ENCODE peak calls at places on chromosomes 16 and 17, in nine cellular contexts. J is ovary; X is neural progenitor cell; Q is colonic mucosa; R is stomach; Z is thoracic aorta; K is effector memory CD4-positive, alpha-beta T cell; M is transverse colon; E is iPS DF 6.9. N is an unnamed sample. For H3K4me1, the result is how much of the 10 kb centered on the place peaks cover.

GRCh38 chr17:32471652-32472051 is 15.1 kb upstream of the CDK5R1 start:
- DNase-seq in J (no peak), X (no peak), Q (no peak), R (no peak), Z (no peak), K (no peak), M (no peak), E (no peak), N (no peak)

GRCh38 chr16:24010440-24011089 is 174.8 kb downstream of the PRKCB start:
- DNase-seq in J (peak), X (peak), Q (peak), R (peak), Z (no peak), K (peak), M (peak), E (peak), N (peak)

GRCh38 chr17:3740611-3741073 is 16.9 kb downstream of the HASPIN start:
- DNase-seq in J (no peak), X (no peak), Q (no peak), R (no peak), Z (no peak), K (peak), M (peak), E (no peak), N (no peak)

GRCh38 chr16:81511371-81511770 is 66.8 kb downstream of the CMIP start:
- DNase-seq in J (no peak), X (no peak), Q (no peak), R (no peak), Z (no peak), K (no peak), M (no peak), E (no peak), N (no peak)

GRCh38 chr17:51258756-51259573 is 884 bp downstream of the MBTD1 start:
- DNase-seq in J (peak), X (no peak), Q (peak), R (no peak), Z (no peak), K (no peak), M (peak), E (no peak), N (no peak)

GRCh38 chr16:56956756-56957155 is 5.0 kb upstream of the CETP start:
- DNase-seq in J (no peak), X (no peak), Q (no peak), R (no peak), Z (no peak), K (no peak), M (no peak), E (no peak), N (no peak)

GRCh38 chr17:45018514-45019176 is 32.8 kb downstream of the DCAKD start:
- DNase-seq in J (peak), X (peak), Q (peak), R (no peak), Z (no peak), K (no peak), M (peak), E (no peak), N (no peak)

GRCh38 chr16:72443809-72444208 is 271.9 kb upstream of the PMFBP1 start:
- DNase-seq in J (no peak), X (no peak), Q (no peak), R (no peak), Z (no peak), K (no peak), M (no peak), E (no peak), N (no peak)

GRCh38 chr17:47731396-47731795 is 1.6 kb upstream of the TBX21 start:
- DNase-seq in J (no peak), X (no peak), Q (no peak), R (no peak), Z (no peak), K (no peak), M (no peak), E (no peak), N (no peak)

GRCh38 chr17:31488982-31489294 is 97.5 kb downstream of the RAB11FIP4 start:
- DNase-seq in J (no peak), X (no peak), Q (no peak), R (peak), Z (no peak), K (no peak), M (no peak), E (no peak), N (no peak)

GRCh38 chr16:82755570-82756282 is 129.0 kb downstream of the CDH13 start:
- DNase-seq in J (no peak), X (peak), Q (no peak), R (no peak), Z (no peak), K (no peak), M (no peak), E (no peak), N (no peak)

GRCh38 chr17:42608692-42609181 is 437 bp downstream of the RETREG3 start:
- DNase-seq in J (no peak), X (peak), Q (no peak), R (no peak), Z (no peak), K (no peak), M (no peak), E (no peak), N (no peak)

GRCh38 chr16:55475919-55476318 is 3.1 kb upstream of the MMP2 start:
- DNase-seq in J (no peak), X (no peak), Q (no peak), R (no peak), Z (no peak), K (no peak), M (no peak), E (no peak), N (no peak)

GRCh38 chr16:71878911-71879310 is 5.1 kb downstream of the ZNF821 start:
- DNase-seq in J (no peak), X (no peak), Q (no peak), R (no peak), Z (no peak), K (no peak), M (no peak), E (no peak), N (no peak)

GRCh38 chr16:7236824-7237410 is 95.7 kb upstream of the RBFOX1 start:
- DNase-seq in J (no peak), X (no peak), Q (no peak), R (no peak), Z (no peak), K (no peak), M (no peak), E (no peak), N (no peak)

GRCh38 chr16:55033225-55034156 is 102.8 kb downstream of the IRX5 start:
- DNase-seq in J (no peak), X (no peak), Q (no peak), R (no peak), Z (no peak), K (no peak), M (no peak), E (no peak), N (no peak)

GRCh38 chr17:36722903-36723263 is 121.5 kb downstream of the MRM1 start:
- DNase-seq in J (no peak), X (no peak), Q (no peak), R (no peak), Z (no peak), K (no peak), M (no peak), E (no peak), N (no peak)

GRCh38 chr17:6437466-6437865 is 2.5 kb upstream of the AIPL1 start:
- DNase-seq in J (no peak), X (no peak), Q (no peak), R (no peak), Z (no peak), K (no peak), M (no peak), E (no peak), N (no peak)

GRCh38 chr17:66426397-66427033 is 124.1 kb downstream of the PRKCA start:
- DNase-seq in J (no peak), X (no peak), Q (peak), R (no peak), Z (no peak), K (peak), M (peak), E (no peak), N (peak)

GRCh38 chr16:51734220-51734619 is 583.1 kb upstream of the SALL1 start:
- DNase-seq in J (no peak), X (no peak), Q (no peak), R (no peak), Z (no peak), K (no peak), M (no peak), E (no peak), N (no peak)

GRCh38 chr16:84928679-84929420 is 82.5 kb downstream of the ZDHHC7 start:
- DNase-seq in J (peak), X (no peak), Q (peak), R (peak), Z (no peak), K (no peak), M (peak), E (no peak), N (no peak)

GRCh38 chr16:19502395-19503131 is 19.3 kb downstream of the GDE1 start:
- DNase-seq in J (peak), X (peak), Q (peak), R (peak), Z (no peak), K (peak), M (peak), E (peak), N (peak)

GRCh38 chr17:40323731-40324650 is 15.0 kb downstream of the RARA start:
- DNase-seq in J (peak), X (no peak), Q (peak), R (no peak), Z (peak), K (peak), M (peak), E (no peak), N (no peak)

GRCh38 chr17:56912105-56912999 is 1.5 kb downstream of the TRIM25 start:
- DNase-seq in J (peak), X (no peak), Q (peak), R (peak), Z (no peak), K (no peak), M (peak), E (no peak), N (no peak)

GRCh38 chr16:63458842-63459241 is 1422.6 kb upstream of the CDH8 start:
- DNase-seq in J (no peak), X (no peak), Q (no peak), R (no peak), Z (no peak), K (no peak), M (no peak), E (no peak), N (no peak)

GRCh38 chr17:46072998-46073397 is 73.9 kb downstream of the STH start:
- DNase-seq in J (no peak), X (no peak), Q (no peak), R (no peak), Z (no peak), K (no peak), M (no peak), E (no peak), N (no peak)

GRCh38 chr17:55742272-55743102 is 8.4 kb upstream of the PCTP start:
- DNase-seq in J (no peak), X (no peak), Q (no peak), R (no peak), Z (no peak), K (no peak), M (no peak), E (no peak), N (no peak)

GRCh38 chr17:55737976-55738501 is 12.8 kb upstream of the PCTP start:
- DNase-seq in J (no peak), X (no peak), Q (no peak), R (no peak), Z (no peak), K (no peak), M (no peak), E (no peak), N (no peak)

GRCh38 chr17:55741353-55741700 is 9.5 kb upstream of the PCTP start:
- DNase-seq in J (no peak), X (no peak), Q (no peak), R (no peak), Z (no peak), K (no peak), M (no peak), E (no peak), N (no peak)

GRCh38 chr17:55743103-55743679 is 7.7 kb upstream of the PCTP start:
- DNase-seq in J (no peak), X (no peak), Q (peak), R (peak), Z (no peak), K (no peak), M (peak), E (no peak), N (no peak)

GRCh38 chr17:55740515-55741352 is 10.1 kb upstream of the PCTP start:
- DNase-seq in J (no peak), X (no peak), Q (no peak), R (no peak), Z (no peak), K (no peak), M (no peak), E (no peak), N (no peak)
- H3K4me1 ChIP-seq in J (under half), X (under half), Q (under half), R (under half), Z (under half), K (under half), M (under half), E (under half), N (under half)

GRCh38 chr16:11361043-11361442 is 15.8 kb downstream of the RMI2 start:
- DNase-seq in J (no peak), X (no peak), Q (no peak), R (no peak), Z (no peak), K (no peak), M (no peak), E (no peak), N (no peak)

GRCh38 chr16:11359370-11359769 is 14.1 kb downstream of the RMI2 start:
- DNase-seq in J (no peak), X (no peak), Q (no peak), R (no peak), Z (no peak), K (no peak), M (no peak), E (no peak), N (no peak)

GRCh38 chr16:11356573-11357331 is 11.5 kb downstream of the RMI2 start:
- DNase-seq in J (peak), X (peak), Q (peak), R (peak), Z (no peak), K (peak), M (peak), E (peak), N (peak)

GRCh38 chr16:11360581-11360980 is 15.3 kb downstream of the RMI2 start:
- DNase-seq in J (no peak), X (no peak), Q (no peak), R (no peak), Z (no peak), K (no peak), M (no peak), E (no peak), N (no peak)

GRCh38 chr16:11358531-11358930 is 13.3 kb downstream of the RMI2 start:
- DNase-seq in J (no peak), X (no peak), Q (no peak), R (no peak), Z (no peak), K (no peak), M (no peak), E (no peak), N (no peak)
- H3K4me1 ChIP-seq in J (under half), X (under half), Q (under half), R (under half), Z (under half), K (under half), M (under half), E (under half), N (half or more)

DNA sequence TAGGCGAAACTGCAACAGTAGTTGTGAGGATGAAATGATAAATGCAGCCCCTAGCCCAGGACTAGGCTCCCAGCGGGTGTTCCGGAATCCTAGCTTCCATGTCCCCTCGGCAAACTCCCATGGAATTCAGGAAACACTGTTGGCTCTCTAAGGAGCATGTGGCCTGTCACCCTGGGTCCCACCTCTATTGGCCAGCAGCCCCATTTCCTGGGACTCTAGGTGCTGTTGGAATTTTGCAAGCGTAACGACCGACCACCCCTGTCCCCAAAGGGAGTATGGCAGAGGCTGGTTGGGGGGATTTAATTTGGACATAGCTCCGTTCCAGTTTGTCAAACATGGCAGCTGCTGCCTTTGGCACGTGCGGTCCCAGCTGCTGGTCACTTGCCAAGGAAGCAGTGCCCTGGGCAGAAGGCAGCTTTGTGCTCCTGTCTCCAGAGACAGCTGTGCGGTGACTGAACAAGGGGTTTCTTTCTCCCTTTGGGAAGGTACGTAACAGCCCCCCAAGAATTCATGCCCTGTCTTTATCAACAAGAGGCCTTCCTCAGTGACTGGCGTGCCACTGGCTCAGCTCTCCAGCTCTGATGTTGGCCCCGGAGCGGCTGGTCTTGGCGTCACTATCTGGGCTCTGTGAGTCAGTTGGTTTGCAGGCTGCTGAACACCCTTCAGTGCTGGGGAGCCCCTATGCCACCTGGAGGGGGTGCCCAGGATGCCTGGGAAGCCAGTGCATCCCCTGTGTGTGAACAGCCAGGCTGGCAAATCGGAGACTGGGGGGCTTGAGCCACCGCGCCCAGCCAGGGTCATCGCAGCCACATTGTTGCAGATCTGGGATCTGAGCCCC is 235.2 kb upstream of the TNRC6C start:
- DNase-seq in J (no peak), X (no peak), Q (peak), R (no peak), Z (no peak), K (no peak), M (no peak), E (no peak), N (no peak)
- H3K4me1 ChIP-seq in J (under half), X (under half), Q (under half), R (under half), Z (under half), K (under half), M (under half), E (under half), N (under half)

GRCh38 chr16:87392823-87393679 is 915 bp downstream of the MAP1LC3B start:
- DNase-seq in J (peak), X (peak), Q (peak), R (peak), Z (no peak), K (peak), M (peak), E (no peak), N (peak)

GRCh38 chr16:87389245-87389644 is 2.9 kb upstream of the MAP1LC3B start:
- DNase-seq in J (no peak), X (no peak), Q (no peak), R (no peak), Z (no peak), K (no peak), M (no peak), E (no peak), N (no peak)

GRCh38 chr16:87390641-87391323 is 1.4 kb upstream of the MAP1LC3B start:
- DNase-seq in J (peak), X (peak), Q (no peak), R (no peak), Z (no peak), K (no peak), M (no peak), E (no peak), N (no peak)

GRCh38 chr16:87391950-87392822 is at the start of gene MAP1LC3B:
- DNase-seq in J (peak), X (peak), Q (peak), R (peak), Z (peak), K (peak), M (peak), E (no peak), N (peak)

GRCh38 chr16:87391324-87391949 is 699 bp upstream of the MAP1LC3B start:
- DNase-seq in J (peak), X (peak), Q (peak), R (peak), Z (no peak), K (no peak), M (peak), E (no peak), N (no peak)
- H3K4me1 ChIP-seq in J (under half), X (under half), Q (under half), R (under half), Z (under half), K (under half), M (under half), E (under half), N (under half)

GRCh38 chr16:68070249-68070725 is 14.9 kb upstream of the NFATC3 start:
- DNase-seq in J (no peak), X (no peak), Q (no peak), R (no peak), Z (no peak), K (no peak), M (no peak), E (no peak), N (no peak)
- H3K4me1 ChIP-seq in J (under half), X (under half), Q (under half), R (under half), Z (under half), K (half or more), M (under half), E (under half), N (half or more)

GRCh38 chr16:67068212-67068753 is 39.3 kb downstream of the CBFB start:
- DNase-seq in J (no peak), X (no peak), Q (no peak), R (no peak), Z (no peak), K (no peak), M (no peak), E (no peak), N (no peak)

DNA sequence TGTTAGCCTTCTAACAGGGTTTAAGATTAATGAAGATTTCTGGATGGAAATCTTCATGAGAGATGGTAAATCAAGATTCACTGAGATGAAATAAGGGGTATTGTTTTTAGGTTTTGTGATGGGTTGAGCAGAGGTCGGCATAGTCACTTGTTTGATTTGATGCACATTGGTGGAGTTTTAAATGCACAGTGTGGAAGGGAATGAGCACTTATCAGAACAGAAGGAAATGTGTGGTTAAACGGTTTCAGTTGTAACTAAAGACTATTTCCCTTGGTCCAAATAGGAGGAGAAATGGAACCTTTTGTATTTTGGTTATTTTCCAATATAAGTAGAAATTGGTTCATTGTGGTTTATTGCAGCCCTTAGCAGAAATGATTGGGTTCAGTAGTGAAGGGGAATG is 34.1 kb downstream of the CBFB start:
- DNase-seq in J (no peak), X (no peak), Q (no peak), R (no peak), Z (no peak), K (no peak), M (no peak), E (no peak), N (no peak)
- H3K4me1 ChIP-seq in J (under half), X (under half), Q (under half), R (under half), Z (under half), K (under half), M (under half), E (under half), N (under half)

GRCh38 chr16:722835-723633 is 2.1 kb downstream of the ANTKMT start:
- DNase-seq in J (no peak), X (no peak), Q (no peak), R (no peak), Z (no peak), K (no peak), M (no peak), E (no peak), N (no peak)
- H3K4me1 ChIP-seq in J (under half), X (under half), Q (under half), R (under half), Z (under half), K (under half), M (half or more), E (under half), N (under half)

DNA sequence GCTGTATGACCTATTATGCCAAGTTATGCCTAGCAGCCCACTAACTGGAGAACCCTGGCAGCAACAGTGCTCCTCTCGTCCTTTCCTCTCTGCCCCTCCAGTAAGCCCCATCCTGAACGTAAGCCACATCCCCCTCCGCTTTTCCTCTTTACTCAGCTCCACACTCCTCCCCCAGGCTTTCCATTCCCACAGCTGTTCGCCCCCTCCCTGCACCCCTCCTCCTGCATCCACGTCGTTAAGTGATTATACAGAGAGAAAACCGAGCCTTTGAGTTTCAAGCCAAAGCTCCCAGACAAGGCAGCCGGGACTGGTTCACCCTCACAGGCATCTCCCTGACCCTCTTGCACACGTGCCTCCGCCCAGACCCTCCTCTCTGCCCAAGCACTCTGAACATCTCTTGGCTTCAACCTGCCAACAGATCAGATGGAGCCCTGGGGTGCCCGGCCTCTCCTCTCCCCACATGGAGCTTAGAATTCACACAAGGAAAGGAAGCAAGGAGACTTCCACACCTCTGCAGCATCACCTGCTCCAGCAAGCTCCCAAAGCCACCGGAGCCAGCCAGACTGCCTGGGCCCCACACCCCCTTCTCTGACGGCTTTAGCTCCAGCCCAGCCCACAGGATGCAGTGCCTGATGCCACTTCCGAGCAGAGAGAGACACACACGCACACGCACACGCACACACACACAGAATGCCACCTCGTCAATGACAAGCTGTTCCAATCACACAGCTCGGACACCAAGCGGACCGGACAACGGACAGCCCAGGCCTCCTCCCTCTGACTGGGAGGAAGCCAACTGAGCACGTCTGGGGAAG is 100.0 kb upstream of the CCL2 start:
- DNase-seq in J (no peak), X (peak), Q (no peak), R (no peak), Z (no peak), K (no peak), M (no peak), E (no peak), N (no peak)
- H3K4me1 ChIP-seq in J (under half), X (under half), Q (under half), R (under half), Z (under half), K (under half), M (under half), E (under half), N (under half)

N was measured in naive thymus-derived CD4-positive, alpha-beta T cell.